ENCODE peak calls at places on chromosomes 16 and 17, in nine cellular contexts. E is WERI-Rb-1, X is DND-41, W is neuronal stem cell, K is tibial artery, A is ovary, S is aorta, I is cardiac muscle cell, U is thyroid gland. B is an unnamed sample.

GRCh38 chr16:84374160-84374489 is 5.8 kb downstream of the ATP2C2 start:
- DNase-seq in U (no peak), S (no peak), E (no peak), A (no peak), K (no peak), X (no peak), W (no peak), I (no peak), B (no peak)

GRCh38 chr17:32323784-32324590 is 18.0 kb downstream of the C17orf75 start:
- DNase-seq in X (no peak), S (peak; percentile 52), U (peak; percentile 37), I (no peak), K (no peak), A (no peak), W (peak; percentile 39), E (no peak), B (peak; percentile 73)

GRCh38 chr16:81158964-81159363 is 62.8 kb upstream of the GCSH start:
- DNase-seq in X (no peak), E (no peak), W (no peak), I (no peak), A (no peak), S (no peak), K (no peak), U (no peak), B (no peak)

GRCh38 chr16:19804538-19805323 is 79.9 kb downstream of the GPRC5B start:
- DNase-seq in S (no peak), K (peak; percentile 73), X (peak; percentile 90), A (no peak), W (no peak), I (peak; percentile 46), U (peak; percentile 62), E (no peak), B (peak; percentile 42)

GRCh38 chr16:47523342-47524006 is 62.3 kb downstream of the PHKB start:
- DNase-seq in X (no peak), I (no peak), E (no peak), K (no peak), U (no peak), W (no peak), S (no peak), A (no peak), B (no peak)

GRCh38 chr16:2842340-2843000 is 12.4 kb downstream of the ZG16B start:
- DNase-seq in I (peak; percentile 54), K (peak; percentile 59), E (peak; percentile 44), S (peak; percentile 87), W (no peak), X (peak; percentile 22), U (peak; percentile 18), A (peak; percentile 61), B (peak; percentile 91)

GRCh38 chr16:89907055-89907814 is 11.4 kb upstream of the MC1R start:
- DNase-seq in X (no peak), I (no peak), K (no peak), S (no peak), W (no peak), E (no peak), A (no peak), U (no peak), B (no peak)

GRCh38 chr17:72458301-72458700 is 337.5 kb downstream of the SOX9 start:
- DNase-seq in X (no peak), E (no peak), K (no peak), U (no peak), W (no peak), I (no peak), S (no peak), A (no peak), B (no peak)

GRCh38 chr16:85310868-85311585 is 198.8 kb upstream of the CIBAR2 start:
- DNase-seq in E (peak; percentile 59), K (no peak), X (peak; percentile 19), A (no peak), U (peak; percentile 59), I (no peak), S (no peak), W (no peak), B (peak; percentile 80)

GRCh38 chr17:55286681-55287589 is 22.2 kb downstream of the HLF start:
- DNase-seq in X (no peak), K (no peak), A (no peak), S (no peak), I (peak; percentile 58), U (no peak), E (no peak), W (no peak), B (no peak)

GRCh38 chr17:73650147-73650546 is 5.9 kb upstream of the SDK2 start:
- DNase-seq in K (no peak), X (no peak), I (peak; percentile 10), W (no peak), U (peak; percentile 17), A (no peak), S (no peak), E (peak; percentile 69), B (peak; percentile 81)

GRCh38 chr16:55147401-55147800 is 176.6 kb upstream of the IRX6 start:
- DNase-seq in E (no peak), S (no peak), I (no peak), A (no peak), U (no peak), X (peak; percentile 53), K (no peak), W (no peak), B (no peak)

GRCh38 chr16:87382023-87382785 is 1.4 kb downstream of the FBXO31 start:
- DNase-seq in K (no peak), E (no peak), W (no peak), U (no peak), I (no peak), X (no peak), A (no peak), S (peak; percentile 73), B (no peak)
- H3K4me3 ChIP-seq in K (peak overlapping the region; percentile 95), E (peak overlapping the region; percentile 62), W (peak overlapping the region; percentile 66), U (peak overlapping the region; percentile 88), I (peak overlapping the region; percentile 83), X (peak overlapping the region; percentile 77), A (peak overlapping the region; percentile 66), S (peak overlapping the region; percentile 6), B (peak overlapping the region; percentile 78)

GRCh38 chr17:68865584-68865983 is 89.6 kb downstream of the ABCA8 start:
- DNase-seq in K (no peak), I (no peak), X (no peak), A (no peak), W (no peak), E (no peak), U (no peak), S (no peak), B (no peak)

GRCh38 chr17:68861602-68862001 is 93.6 kb downstream of the ABCA8 start:
- DNase-seq in E (no peak), K (no peak), S (no peak), A (no peak), U (no peak), I (no peak), W (no peak), X (no peak), B (no peak)

GRCh38 chr17:68863091-68863652 is 92.0 kb downstream of the ABCA8 start:
- DNase-seq in E (no peak), X (no peak), A (no peak), U (no peak), W (no peak), K (no peak), I (no peak), S (no peak), B (no peak)

GRCh38 chr17:68860941-68861340 is 94.3 kb downstream of the ABCA8 start:
- DNase-seq in U (no peak), A (no peak), K (no peak), S (no peak), W (no peak), X (no peak), I (no peak), E (no peak), B (no peak)
- H3K27me3 ChIP-seq in U (no peaks in the 10 kb centered on the region), A (no peaks in the 10 kb centered on the region), K (no peaks in the 10 kb centered on the region), S (no peaks in the 10 kb centered on the region), W (no peaks in the 10 kb centered on the region), X (no peaks in the 10 kb centered on the region), I (no peaks in the 10 kb centered on the region), E (no peaks in the 10 kb centered on the region), B (no peaks in the 10 kb centered on the region)

GRCh38 chr16:74695450-74696422 is 4.9 kb downstream of the MLKL start:
- DNase-seq in K (peak; percentile 89), S (peak; percentile 86), X (peak; percentile 63), E (peak; percentile 84), U (peak; percentile 73), A (peak; percentile 68), W (peak; percentile 63), I (peak; percentile 95), B (peak; percentile 94)

GRCh38 chr16:74691093-74691855 is 9.4 kb downstream of the MLKL start:
- DNase-seq in W (no peak), S (no peak), K (no peak), A (no peak), I (peak; percentile 57), X (no peak), E (no peak), U (no peak), B (peak; percentile 20)
- H3K36me3 ChIP-seq in W (no peaks in the 10 kb centered on the region), S (no peaks in the 10 kb centered on the region), K (no peaks in the 10 kb centered on the region), A (no peaks in the 10 kb centered on the region), I (no peaks in the 10 kb centered on the region), X (peaks cover 27% of the 10 kb centered on the region), E (no peaks in the 10 kb centered on the region), U (no peaks in the 10 kb centered on the region), B (no peaks in the 10 kb centered on the region)

GRCh38 chr17:81117672-81118198 is 47.6 kb upstream of the PVALEF start:
- DNase-seq in U (no peak), X (no peak), A (no peak), E (no peak), I (no peak), S (no peak), W (no peak), K (no peak), B (no peak)

GRCh38 chr17:81120149-81120484 is 45.2 kb upstream of the PVALEF start:
- DNase-seq in E (no peak), U (no peak), W (no peak), X (no peak), A (no peak), S (no peak), I (no peak), K (no peak), B (no peak)

GRCh38 chr17:81118308-81119221 is 46.7 kb upstream of the PVALEF start:
- DNase-seq in S (no peak), U (no peak), E (no peak), X (no peak), K (no peak), A (no peak), I (no peak), W (no peak), B (peak; percentile 90)

GRCh38 chr17:81120695-81121621 is 44.3 kb upstream of the PVALEF start:
- DNase-seq in W (no peak), S (no peak), I (no peak), U (no peak), X (no peak), K (no peak), E (no peak), A (no peak), B (peak; percentile 84)

DNA sequence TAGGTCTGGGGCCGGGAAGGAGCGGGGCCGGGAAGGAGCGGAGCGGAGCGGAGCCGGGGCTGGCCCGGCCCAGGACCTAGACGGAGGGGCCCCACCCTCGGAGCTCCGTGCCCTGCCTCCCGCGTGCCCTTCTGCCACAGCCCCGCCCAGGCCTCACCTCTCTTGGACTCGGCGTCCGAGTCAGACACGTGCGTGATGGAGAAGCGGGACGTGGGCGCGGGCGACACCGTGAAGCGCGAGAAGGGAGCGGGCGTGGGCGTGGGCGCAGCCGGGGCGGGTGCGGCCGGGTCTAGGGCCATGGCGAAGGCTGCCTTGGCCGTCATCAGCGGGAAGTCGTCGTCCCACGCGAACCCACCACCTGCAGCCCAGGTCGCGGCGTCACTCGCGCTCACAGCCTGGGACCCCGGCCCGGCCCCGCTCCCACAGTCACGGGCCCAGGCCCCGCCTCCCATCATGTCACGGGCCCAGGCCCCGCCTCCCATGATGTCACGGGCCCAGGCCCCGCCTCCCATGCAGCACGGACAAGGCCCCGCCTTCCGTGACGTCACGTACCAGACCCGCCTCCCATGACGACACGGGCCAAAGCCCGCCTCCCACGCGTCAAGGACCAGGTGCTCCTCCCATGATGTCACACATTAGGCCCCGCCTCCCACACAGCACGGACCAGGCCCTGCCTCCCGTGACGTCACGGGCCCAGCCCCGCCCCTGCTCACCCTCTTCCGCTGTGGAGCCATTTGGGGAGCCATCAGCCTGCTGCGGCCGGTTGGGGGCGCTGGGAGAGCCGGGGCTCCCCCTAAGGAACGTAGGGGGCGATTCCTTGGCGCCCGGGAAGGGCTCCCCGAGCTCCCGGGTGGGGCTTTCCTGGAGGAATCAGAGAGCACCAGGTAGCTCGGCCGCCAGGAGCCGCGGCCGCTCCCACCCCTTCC is 45.8 kb upstream of the PVALEF start:
- DNase-seq in E (peak; percentile 98), U (peak; percentile 79), W (peak; percentile 90), I (peak; percentile 97), X (peak; percentile 64), K (no peak), S (peak; percentile 93), A (peak; percentile 89), B (peak; percentile 100)
- H3K4me3 ChIP-seq in E (no peak overlapping the region), U (peak overlapping the region; percentile 13), W (no peak overlapping the region), I (peak overlapping the region; percentile 1), X (no peak overlapping the region), K (peak overlapping the region; percentile 22), S (no peak overlapping the region), A (no peak overlapping the region), B (peak overlapping the region; percentile 63)